ENCODE peak calls at places on chromosomes 2 and 18, in six cellular contexts. One of them, this sample, is unnamed.

GRCh38 chr2:173929441-173929840 is 35.7 kb downstream of the SP3 start:
- DNase-seq in astrocyte of the spinal cord: no peak
- DNase-seq in endothelial cell: no peak
- DNase-seq in midbrain: no peak
- DNase-seq in cardiac muscle cell: peak; percentile 50
- DNase-seq in thoracic aorta: no peak
- DNase-seq in this sample: no peak

GRCh38 chr2:40434638-40435296 is 17.1 kb downstream of the SLC8A1 start:
- DNase-seq in cardiac muscle cell: no peak
- DNase-seq in midbrain: no peak
- DNase-seq in astrocyte of the spinal cord: peak; percentile 91
- DNase-seq in endothelial cell: no peak
- DNase-seq in thoracic aorta: peak; percentile 39
- DNase-seq in this sample: no peak

GRCh38 chr2:11679491-11680130 is 9.6 kb upstream of the NTSR2 start:
- DNase-seq in astrocyte of the spinal cord: no peak
- DNase-seq in midbrain: no peak
- DNase-seq in thoracic aorta: no peak
- DNase-seq in cardiac muscle cell: no peak
- DNase-seq in endothelial cell: no peak
- DNase-seq in this sample: no peak

GRCh38 chr18:50312296-50313030 is 25.0 kb upstream of the CXXC1 start:
- DNase-seq in cardiac muscle cell: no peak
- DNase-seq in midbrain: no peak
- DNase-seq in endothelial cell: no peak
- DNase-seq in thoracic aorta: no peak
- DNase-seq in astrocyte of the spinal cord: no peak
- DNase-seq in this sample: no peak

GRCh38 chr2:40244251-40245010 is 207.5 kb downstream of the SLC8A1 start:
- DNase-seq in endothelial cell: peak; percentile 53
- DNase-seq in midbrain: peak; percentile 13
- DNase-seq in thoracic aorta: peak; percentile 6
- DNase-seq in cardiac muscle cell: peak; percentile 71
- DNase-seq in astrocyte of the spinal cord: peak; percentile 86
- DNase-seq in this sample: peak; percentile 8

GRCh38 chr2:4618141-4618540 is 914.8 kb downstream of the DCDC2C start:
- DNase-seq in endothelial cell: no peak
- DNase-seq in midbrain: no peak
- DNase-seq in cardiac muscle cell: no peak
- DNase-seq in astrocyte of the spinal cord: no peak
- DNase-seq in thoracic aorta: no peak
- DNase-seq in this sample: no peak

GRCh38 chr2:145654746-145655145 is 1134.8 kb upstream of the ZEB2 start:
- DNase-seq in midbrain: no peak
- DNase-seq in cardiac muscle cell: no peak
- DNase-seq in astrocyte of the spinal cord: peak; percentile 46
- DNase-seq in endothelial cell: no peak
- DNase-seq in thoracic aorta: no peak
- DNase-seq in this sample: no peak

GRCh38 chr2:29293830-29294438 is 178.7 kb downstream of the CLIP4 start:
- DNase-seq in thoracic aorta: no peak
- DNase-seq in cardiac muscle cell: peak; percentile 84
- DNase-seq in astrocyte of the spinal cord: peak; percentile 27
- DNase-seq in midbrain: no peak
- DNase-seq in endothelial cell: peak; percentile 63
- DNase-seq in this sample: no peak

GRCh38 chr2:12602661-12603060 is 114.1 kb upstream of the TRIB2 start:
- DNase-seq in cardiac muscle cell: no peak
- DNase-seq in astrocyte of the spinal cord: peak; percentile 18
- DNase-seq in endothelial cell: no peak
- DNase-seq in midbrain: no peak
- DNase-seq in thoracic aorta: no peak
- DNase-seq in this sample: no peak

GRCh38 chr18:27605107-27605834 is 420.2 kb upstream of the CHST9 start:
- DNase-seq in thoracic aorta: no peak
- DNase-seq in midbrain: peak; percentile 78
- DNase-seq in endothelial cell: peak; percentile 68
- DNase-seq in astrocyte of the spinal cord: peak; percentile 82
- DNase-seq in cardiac muscle cell: peak; percentile 88
- DNase-seq in this sample: peak; percentile 76

GRCh38 chr18:62715439-62715792 is at the start of gene PHLPP1:
- DNase-seq in thoracic aorta: no peak
- DNase-seq in astrocyte of the spinal cord: no peak
- DNase-seq in endothelial cell: no peak
- DNase-seq in cardiac muscle cell: no peak
- DNase-seq in midbrain: no peak
- DNase-seq in this sample: no peak

GRCh38 chr2:190036071-190036470 is 26.5 kb downstream of the MSTN start:
- DNase-seq in endothelial cell: no peak
- DNase-seq in thoracic aorta: no peak
- DNase-seq in midbrain: no peak
- DNase-seq in astrocyte of the spinal cord: no peak
- DNase-seq in cardiac muscle cell: no peak
- DNase-seq in this sample: no peak

GRCh38 chr2:200781626-200782025 is 30.1 kb upstream of the BZW1 start:
- DNase-seq in endothelial cell: no peak
- DNase-seq in astrocyte of the spinal cord: no peak
- DNase-seq in midbrain: no peak
- DNase-seq in cardiac muscle cell: no peak
- DNase-seq in thoracic aorta: no peak
- DNase-seq in this sample: no peak